ENCODE peak calls at places on chromosome 20, in four cellular contexts. One of them, this sample, is unnamed.

GRCh38 chr20:63625771-63626423 is 1.0 kb downstream of the GMEB2 start:
- DNase-seq in H1: no peak
- DNase-seq in IMR-90: peak
- DNase-seq in mesendoderm: peak
- DNase-seq in this sample: no peak

GRCh38 chr20:38601216-38602184 is at the start of gene ARHGAP40:
- DNase-seq in H1: peak
- DNase-seq in IMR-90: no peak
- DNase-seq in mesendoderm: peak
- DNase-seq in this sample: peak

GRCh38 chr20:41456341-41456740 is 89.7 kb upstream of the EMILIN3 start:
- DNase-seq in H1: no peak
- DNase-seq in IMR-90: peak
- DNase-seq in mesendoderm: no peak
- DNase-seq in this sample: no peak

GRCh38 chr20:20210327-20210726 is 157.6 kb upstream of the INSM1 start:
- DNase-seq in H1: no peak
- DNase-seq in IMR-90: no peak
- DNase-seq in mesendoderm: no peak
- DNase-seq in this sample: no peak

GRCh38 chr20:50491926-50492634 is 18.1 kb upstream of the PTPN1 start:
- DNase-seq in H1: no peak
- DNase-seq in IMR-90: peak
- DNase-seq in mesendoderm: no peak
- DNase-seq in this sample: no peak

GRCh38 chr20:62914970-62915457 is 11.3 kb downstream of the DIDO1 start:
- DNase-seq in H1: no peak
- DNase-seq in IMR-90: peak
- DNase-seq in mesendoderm: peak
- DNase-seq in this sample: peak

GRCh38 chr20:36236786-36237121 is 476 bp downstream of the AAR2 start:
- DNase-seq in H1: no peak
- DNase-seq in IMR-90: no peak
- DNase-seq in mesendoderm: no peak
- DNase-seq in this sample: no peak

GRCh38 chr20:31473331-31474096 is 1.4 kb downstream of the DEFB124 start:
- DNase-seq in H1: no peak
- DNase-seq in IMR-90: no peak
- DNase-seq in mesendoderm: no peak
- DNase-seq in this sample: no peak

GRCh38 chr20:41249371-41249770 is 68.2 kb downstream of the ZHX3 start:
- DNase-seq in H1: no peak
- DNase-seq in IMR-90: peak
- DNase-seq in mesendoderm: no peak
- DNase-seq in this sample: no peak

GRCh38 chr20:49006446-49006980 is 39.6 kb upstream of the CSE1L start:
- DNase-seq in H1: no peak
- DNase-seq in IMR-90: no peak
- DNase-seq in mesendoderm: no peak
- DNase-seq in this sample: peak

GRCh38 chr20:51563597-51564332 is 21.2 kb upstream of the NFATC2 start:
- DNase-seq in H1: peak
- DNase-seq in IMR-90: peak
- DNase-seq in mesendoderm: peak
- DNase-seq in this sample: peak

GRCh38 chr20:6673071-6673470 is 94.4 kb upstream of the BMP2 start:
- DNase-seq in H1: no peak
- DNase-seq in IMR-90: no peak
- DNase-seq in mesendoderm: no peak
- DNase-seq in this sample: no peak

GRCh38 chr20:52105045-52105572 is 86.5 kb downstream of the ZFP64 start:
- DNase-seq in H1: peak
- DNase-seq in IMR-90: peak
- DNase-seq in mesendoderm: peak
- DNase-seq in this sample: peak

GRCh38 chr20:9886227-9886626 is 47.4 kb upstream of the PAK5 start:
- DNase-seq in H1: no peak
- DNase-seq in IMR-90: peak
- DNase-seq in mesendoderm: no peak
- DNase-seq in this sample: no peak

GRCh38 chr20:63622732-63623131 is 4.2 kb downstream of the GMEB2 start:
- DNase-seq in H1: no peak
- DNase-seq in IMR-90: no peak
- DNase-seq in mesendoderm: no peak
- DNase-seq in this sample: no peak

GRCh38 chr20:32467506-32468312 is 109.6 kb downstream of the ASXL1 start:
- DNase-seq in H1: no peak
- DNase-seq in IMR-90: no peak
- DNase-seq in mesendoderm: no peak
- DNase-seq in this sample: no peak

GRCh38 chr20:44952731-44953130 is 7.5 kb downstream of the TOMM34 start:
- DNase-seq in H1: no peak
- DNase-seq in IMR-90: no peak
- DNase-seq in mesendoderm: no peak
- DNase-seq in this sample: no peak

GRCh38 chr20:19589731-19590362 is 168.2 kb upstream of the RIN2 start:
- DNase-seq in H1: no peak
- DNase-seq in IMR-90: no peak
- DNase-seq in mesendoderm: no peak
- DNase-seq in this sample: no peak

GRCh38 chr20:46130534-46130933 is 12.4 kb downstream of the CD40 start:
- DNase-seq in H1: no peak
- DNase-seq in IMR-90: no peak
- DNase-seq in mesendoderm: no peak
- DNase-seq in this sample: no peak

GRCh38 chr20:14986026-14986655 is 648.7 kb upstream of the FLRT3 start:
- DNase-seq in H1: no peak
- DNase-seq in IMR-90: no peak
- DNase-seq in mesendoderm: no peak
- DNase-seq in this sample: no peak

GRCh38 chr20:63501818-63502670 is 3.2 kb upstream of the EEF1A2 start:
- DNase-seq in H1: peak
- DNase-seq in IMR-90: peak
- DNase-seq in mesendoderm: peak
- DNase-seq in this sample: peak

GRCh38 chr20:46273701-46274100 is 34.6 kb downstream of the CDH22 start:
- DNase-seq in H1: no peak
- DNase-seq in IMR-90: no peak
- DNase-seq in mesendoderm: no peak
- DNase-seq in this sample: no peak

GRCh38 chr20:36792422-36792821 is 18.9 kb upstream of the DSN1 start:
- DNase-seq in H1: no peak
- DNase-seq in IMR-90: peak
- DNase-seq in mesendoderm: peak
- DNase-seq in this sample: peak

GRCh38 chr20:38447931-38448675 is 13.0 kb upstream of the SNHG17 start:
- DNase-seq in H1: no peak
- DNase-seq in IMR-90: no peak
- DNase-seq in mesendoderm: peak
- DNase-seq in this sample: no peak

GRCh38 chr20:38875170-38875993 is 50.8 kb upstream of the FAM83D start:
- DNase-seq in H1: no peak
- DNase-seq in IMR-90: no peak
- DNase-seq in mesendoderm: peak
- DNase-seq in this sample: no peak

GRCh38 chr20:60057866-60058807 is 99.9 kb downstream of the CDH26 start:
- DNase-seq in H1: peak
- DNase-seq in IMR-90: peak
- DNase-seq in mesendoderm: peak
- DNase-seq in this sample: peak

GRCh38 chr20:49505518-49505917 is 23.1 kb upstream of the KCNB1 start:
- DNase-seq in H1: peak
- DNase-seq in IMR-90: peak
- DNase-seq in mesendoderm: peak
- DNase-seq in this sample: peak

GRCh38 chr20:5691918-5692618 is 58.1 kb upstream of the SHLD1 start:
- DNase-seq in H1: no peak
- DNase-seq in IMR-90: no peak
- DNase-seq in mesendoderm: no peak
- DNase-seq in this sample: no peak

GRCh38 chr20:9699181-9699580 is 139.7 kb downstream of the PAK5 start:
- DNase-seq in H1: no peak
- DNase-seq in IMR-90: peak
- DNase-seq in mesendoderm: peak
- DNase-seq in this sample: no peak

GRCh38 chr20:13017235-13017634 is 8.5 kb downstream of the SPTLC3 start:
- DNase-seq in H1: no peak
- DNase-seq in IMR-90: peak
- DNase-seq in mesendoderm: no peak
- DNase-seq in this sample: no peak

DNA sequence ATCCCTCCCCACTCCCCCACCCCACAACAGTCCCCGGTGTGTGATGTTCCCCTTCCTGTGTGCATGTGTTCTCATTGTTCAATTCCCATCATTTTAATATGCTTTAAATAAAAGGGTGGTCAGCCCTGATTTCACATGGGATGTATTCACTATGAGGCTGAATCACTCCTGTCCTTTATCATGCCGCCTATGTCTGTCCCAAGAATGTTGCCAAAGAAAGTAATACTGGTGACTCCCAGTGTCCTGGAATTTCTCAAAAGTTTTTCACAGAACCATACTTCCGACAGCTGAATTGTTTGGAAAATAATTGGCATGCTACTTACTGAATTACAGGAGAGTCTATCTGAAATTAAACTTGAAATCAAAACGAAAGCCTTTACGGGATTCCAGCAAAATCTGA is 217.7 kb downstream of the HAO1 start:
- DNase-seq in H1: no peak
- DNase-seq in IMR-90: no peak
- DNase-seq in mesendoderm: no peak
- DNase-seq in this sample: no peak
- H4K5ac ChIP-seq in H1: no peak
- H4K5ac ChIP-seq in IMR-90: no peak
- H4K5ac ChIP-seq in mesendoderm: no peak
- H4K5ac ChIP-seq in this sample: no peak

DNA sequence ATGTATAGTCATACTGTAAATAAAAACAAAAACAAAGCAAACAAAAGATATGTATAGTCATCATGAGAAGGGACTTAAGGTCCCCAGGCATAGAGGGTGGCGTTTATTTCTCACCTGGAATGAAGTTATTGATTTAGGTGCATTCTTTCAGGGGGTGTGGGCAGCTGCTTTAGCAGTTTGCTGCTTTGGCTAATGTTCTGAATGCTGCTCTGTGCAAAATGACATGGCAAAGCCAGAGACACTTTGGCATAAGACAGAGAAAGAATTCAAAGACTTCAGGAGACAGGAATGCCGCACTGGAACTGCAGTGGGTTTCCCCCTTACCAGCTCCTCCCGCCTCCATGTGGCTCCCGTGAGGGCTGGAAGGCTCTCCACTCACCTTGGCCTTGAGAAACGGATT is 36.4 kb upstream of the NELFCD start:
- DNase-seq in H1: no peak
- DNase-seq in IMR-90: no peak
- DNase-seq in mesendoderm: peak
- DNase-seq in this sample: no peak
- H4K5ac ChIP-seq in H1: no peak
- H4K5ac ChIP-seq in IMR-90: no peak
- H4K5ac ChIP-seq in mesendoderm: no peak
- H4K5ac ChIP-seq in this sample: no peak

GRCh38 chr20:3421985-3422384 is 14.5 kb upstream of the DNAAF9 start:
- DNase-seq in H1: no peak
- DNase-seq in IMR-90: no peak
- DNase-seq in mesendoderm: no peak
- DNase-seq in this sample: no peak
- H4K5ac ChIP-seq in H1: no peak
- H4K5ac ChIP-seq in IMR-90: no peak
- H4K5ac ChIP-seq in mesendoderm: no peak
- H4K5ac ChIP-seq in this sample: no peak

DNA sequence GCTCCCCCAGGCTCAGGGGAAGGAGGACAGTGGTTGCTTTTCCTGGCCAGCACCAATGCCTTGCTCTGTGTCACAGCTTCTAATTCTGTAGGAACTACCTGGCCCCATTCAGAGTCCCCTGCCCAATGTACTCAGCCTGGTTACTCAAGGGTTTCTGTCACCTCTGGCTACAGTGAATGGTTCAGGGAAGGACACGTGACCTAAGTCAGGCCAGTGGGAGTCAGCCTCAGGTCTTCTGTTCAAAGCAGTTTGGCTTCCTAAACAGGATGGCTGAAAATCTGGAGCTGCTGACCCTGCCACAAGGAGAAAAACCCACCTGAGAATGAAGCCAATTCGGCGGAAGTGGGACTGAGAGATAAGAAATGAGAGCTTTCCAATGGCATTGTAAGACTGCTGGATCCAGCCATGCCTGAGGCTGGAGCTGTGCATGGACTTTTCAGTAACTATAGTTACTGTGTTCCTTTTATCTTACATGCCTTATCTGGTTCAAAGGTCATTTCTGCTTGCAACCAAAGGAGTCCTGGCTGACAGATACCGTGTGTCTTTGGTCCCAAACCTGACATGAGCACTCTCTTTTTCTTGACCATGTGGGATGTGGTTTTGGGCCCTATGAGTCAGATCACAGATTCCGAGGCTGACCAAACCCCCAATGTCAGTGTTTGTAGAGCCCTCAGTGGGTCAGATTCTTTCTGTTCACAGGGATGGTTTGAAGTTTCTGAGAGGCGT is 104.3 kb downstream of the SULF2 start:
- DNase-seq in H1: no peak
- DNase-seq in IMR-90: peak
- DNase-seq in mesendoderm: no peak
- DNase-seq in this sample: no peak
- H4K5ac ChIP-seq in H1: no peak
- H4K5ac ChIP-seq in IMR-90: no peak
- H4K5ac ChIP-seq in mesendoderm: no peak
- H4K5ac ChIP-seq in this sample: no peak

This sample was measured in H9.